ENCODE peak calls at places on chromosome 12, in ten cellular contexts. E is psoas muscle; U is AG09319; L is GM10248; Z is naive thymus-derived CD4-positive, alpha-beta T cell; S is CD8-positive, alpha-beta memory T cell; G is T-helper 9 cell; P is M059J; T is A549; K is SIG-M5. N is an unnamed sample.

GRCh38 chr12:118714051-118714460 is 267.3 kb upstream of the SRRM4 start:
- DNase-seq in E (no peak), U (no peak), L (peak), Z (no peak), S (no peak), G (no peak), P (peak), T (peak), K (no peak), N (no peak)

GRCh38 chr12:109461049-109461845 is 15.9 kb downstream of the KCTD10 start:
- DNase-seq in E (no peak), U (no peak), L (peak), Z (no peak), S (no peak), G (no peak), P (peak), T (peak), K (no peak), N (no peak)

GRCh38 chr12:2498961-2499500 is 295.7 kb upstream of the FKBP4 start:
- DNase-seq in E (no peak), U (no peak), L (no peak), Z (no peak), S (no peak), G (no peak), P (no peak), T (no peak), K (no peak), N (no peak)

GRCh38 chr12:51926718-51927117 is 19.4 kb downstream of the ACVRL1 start:
- DNase-seq in E (no peak), U (no peak), L (no peak), Z (peak), S (peak), G (peak), P (peak), T (peak), K (no peak), N (no peak)

GRCh38 chr12:71719647-71720370 is 33.9 kb downstream of the TMEM19 start:
- DNase-seq in E (no peak), U (no peak), L (no peak), Z (no peak), S (no peak), G (no peak), P (no peak), T (no peak), K (no peak), N (no peak)

GRCh38 chr12:54221402-54221984 is 32.7 kb upstream of the SMUG1 start:
- DNase-seq in E (no peak), U (no peak), L (no peak), Z (no peak), S (no peak), G (no peak), P (peak), T (no peak), K (no peak), N (no peak)

GRCh38 chr12:80313184-80313583 is 130.9 kb upstream of the PTPRQ start:
- DNase-seq in E (no peak), U (no peak), L (no peak), Z (no peak), S (no peak), G (no peak), P (no peak), T (no peak), K (no peak), N (no peak)

GRCh38 chr12:57389033-57389432 is 41.8 kb downstream of the R3HDM2 start:
- DNase-seq in E (no peak), U (peak), L (no peak), Z (no peak), S (no peak), G (no peak), P (peak), T (peak), K (no peak), N (peak)

GRCh38 chr12:11765421-11765816 is 115.9 kb downstream of the ETV6 start:
- DNase-seq in E (no peak), U (no peak), L (no peak), Z (no peak), S (no peak), G (no peak), P (no peak), T (no peak), K (no peak), N (no peak)

GRCh38 chr12:966715-967114 is 17.2 kb upstream of the RAD52 start:
- DNase-seq in E (no peak), U (no peak), L (no peak), Z (no peak), S (no peak), G (no peak), P (no peak), T (no peak), K (peak), N (no peak)

GRCh38 chr12:981956-982355 is 9.1 kb upstream of the ERC1 start:
- DNase-seq in E (no peak), U (no peak), L (no peak), Z (no peak), S (no peak), G (no peak), P (no peak), T (no peak), K (no peak), N (no peak)

GRCh38 chr12:85621041-85621440 is 215.2 kb downstream of the RASSF9 start:
- DNase-seq in E (no peak), U (no peak), L (no peak), Z (no peak), S (no peak), G (no peak), P (no peak), T (no peak), K (no peak), N (no peak)

GRCh38 chr12:27866382-27867101 is 86.5 kb upstream of the MANSC4 start:
- DNase-seq in E (no peak), U (no peak), L (no peak), Z (no peak), S (no peak), G (no peak), P (peak), T (peak), K (no peak), N (no peak)

GRCh38 chr12:68529869-68530268 is 80.8 kb upstream of the RAP1B start:
- DNase-seq in E (no peak), U (no peak), L (no peak), Z (no peak), S (no peak), G (no peak), P (no peak), T (no peak), K (no peak), N (no peak)

GRCh38 chr12:111034148-111034910 is 114.0 kb upstream of the MYL2 start:
- DNase-seq in E (no peak), U (no peak), L (no peak), Z (no peak), S (no peak), G (no peak), P (no peak), T (no peak), K (no peak), N (no peak)

GRCh38 chr12:71439613-71440392 is at the start of gene LGR5:
- DNase-seq in E (peak), U (no peak), L (peak), Z (no peak), S (no peak), G (no peak), P (peak), T (peak), K (no peak), N (no peak)

GRCh38 chr12:2190896-2191533 is 138.2 kb downstream of the CACNA1C start:
- DNase-seq in E (no peak), U (no peak), L (no peak), Z (no peak), S (no peak), G (no peak), P (no peak), T (no peak), K (no peak), N (no peak)

GRCh38 chr12:51217133-51217967 is 512 bp downstream of the POU6F1 start:
- DNase-seq in E (peak), U (no peak), L (peak), Z (peak), S (peak), G (peak), P (peak), T (peak), K (no peak), N (no peak)

GRCh38 chr12:127143020-127143419 is 1124.0 kb upstream of the TMEM132C start:
- DNase-seq in E (no peak), U (no peak), L (no peak), Z (no peak), S (no peak), G (no peak), P (no peak), T (no peak), K (no peak), N (no peak)

GRCh38 chr12:109818900-109819500 is 14.2 kb downstream of the TRPV4 start:
- DNase-seq in E (no peak), U (peak), L (no peak), Z (no peak), S (no peak), G (no peak), P (peak), T (peak), K (no peak), N (peak)

GRCh38 chr12:116015525-116015924 is 262.0 kb downstream of the MED13L start:
- DNase-seq in E (no peak), U (peak), L (peak), Z (peak), S (no peak), G (no peak), P (peak), T (peak), K (no peak), N (peak)

GRCh38 chr12:25250744-25251730 is at the start of gene KRAS:
- DNase-seq in E (peak), U (peak), L (peak), Z (peak), S (peak), G (peak), P (peak), T (peak), K (peak), N (peak)

GRCh38 chr12:48004039-48004940 is at the start of gene COL2A1:
- DNase-seq in E (peak), U (no peak), L (no peak), Z (peak), S (no peak), G (no peak), P (peak), T (peak), K (no peak), N (no peak)

GRCh38 chr12:64080319-64081008 is 141.6 kb downstream of the KICS2 start:
- DNase-seq in E (no peak), U (no peak), L (no peak), Z (no peak), S (no peak), G (no peak), P (no peak), T (peak), K (no peak), N (no peak)